ENCODE peak calls at places on chromosomes 5 and 9, in six cellular contexts. Q is Kasumi-1; E is WTC11; G is type B pancreatic cell; K is stimulated activated naive CD4-positive, alpha-beta T cell treated with Interleukin-2 at 50 U/mL for 16 hours; R is stimulated activated CD8-positive, alpha-beta memory T cell treated with anti-CD3 and anti-CD28 coated beads, Interleukin-2, amount 100 ng/mL, for 48 hours. W is an unnamed sample.

GRCh38 chr5:102865171-102865509 is 110.0 kb downstream of the PAM start:
- DNase-seq in G (no peak), K (no peak), R (no peak), E (no peak), Q (no peak), W (no peak)

GRCh38 chr5:139141841-139142240 is 56.3 kb downstream of the SIL1 start:
- DNase-seq in G (no peak), K (no peak), Q (no peak), E (no peak), R (no peak), W (no peak)

GRCh38 chr9:100394032-100394695 is 32.8 kb upstream of the MSANTD3 start:
- DNase-seq in R (no peak), G (no peak), K (no peak), E (no peak), Q (no peak), W (no peak)

GRCh38 chr5:154421868-154422267 is 23.9 kb upstream of the SAP30L start:
- DNase-seq in E (peak), G (no peak), Q (peak), K (no peak), R (no peak), W (no peak)

GRCh38 chr9:94281101-94281500 is 22.0 kb downstream of the ZNF169 start:
- DNase-seq in R (no peak), K (no peak), G (no peak), E (no peak), Q (no peak), W (no peak)

GRCh38 chr9:113278840-113279239 is 3.4 kb downstream of the PRPF4 start:
- DNase-seq in K (no peak), E (no peak), G (no peak), Q (no peak), R (no peak), W (no peak)

GRCh38 chr5:172438304-172438652 is 16.0 kb downstream of the SH3PXD2B start:
- DNase-seq in Q (no peak), G (no peak), K (no peak), R (no peak), E (no peak), W (no peak)

GRCh38 chr5:2005101-2006041 is 122.6 kb upstream of the IRX4 start:
- DNase-seq in G (no peak), R (no peak), E (no peak), Q (no peak), K (no peak), W (no peak)

GRCh38 chr5:159010611-159011497 is 88.9 kb downstream of the EBF1 start:
- DNase-seq in G (no peak), Q (no peak), E (no peak), K (no peak), R (no peak), W (no peak)

GRCh38 chr5:10577371-10578291 is 13.8 kb downstream of the ANKRD33B start:
- DNase-seq in R (no peak), E (no peak), K (no peak), G (peak), Q (no peak), W (no peak)

GRCh38 chr9:116499986-116500871 is 186.9 kb upstream of the TRIM32 start:
- DNase-seq in E (no peak), K (no peak), Q (no peak), R (no peak), G (no peak), W (no peak)

GRCh38 chr9:125075997-125076396 is 67.3 kb downstream of the SCAI start:
- DNase-seq in E (no peak), K (no peak), Q (no peak), R (no peak), G (no peak), W (no peak)

GRCh38 chr9:20242767-20243166 is 379.5 kb downstream of the MLLT3 start:
- DNase-seq in G (no peak), R (peak), K (peak), Q (no peak), E (no peak), W (no peak)

W was measured in stimulated activated effector memory CD8-positive, alpha-beta T cell treated with anti-CD3 and anti-CD28 coated beads, Interleukin-12 subunit alpha, Interleukin-12 subunit beta, amount 100 ng/mL, for 72 hours.